ENCODE peak calls at places on chromosome 14, in four cellular contexts. K is A549, Q is body of pancreas, A is stomach. J is an unnamed sample.

GRCh38 chr14:63468273-63468672 is 74.9 kb downstream of the PPP2R5E start:
- DNase-seq in K (no peak), Q (no peak), A (no peak), J (no peak)

GRCh38 chr14:50560929-50561280 is 960 bp downstream of the ATL1 start:
- DNase-seq in K (peak; percentile 26), Q (peak; percentile 79), A (peak; percentile 74), J (peak; percentile 78)

GRCh38 chr14:73468808-73469386 is 10.6 kb upstream of the NUMB start:
- DNase-seq in K (no peak), Q (no peak), A (no peak), J (no peak)

GRCh38 chr14:21894003-21894897 is 220.6 kb upstream of the OR4E1 start:
- DNase-seq in K (no peak), Q (no peak), A (peak; percentile 38), J (no peak)

GRCh38 chr14:103185051-103186027 is 62.1 kb downstream of the TNFAIP2 start:
- DNase-seq in K (peak; percentile 31), Q (no peak), A (no peak), J (no peak)

GRCh38 chr14:56805201-56805991 is 4.9 kb downstream of the OTX2 start:
- DNase-seq in K (no peak), Q (no peak), A (no peak), J (no peak)

GRCh38 chr14:84128025-84128424 is 1401.9 kb upstream of the FLRT2 start:
- DNase-seq in K (no peak), Q (no peak), A (no peak), J (no peak)

GRCh38 chr14:102544745-102545460 is 35.3 kb upstream of the ANKRD9 start:
- DNase-seq in K (no peak), Q (no peak), A (peak; percentile 49), J (no peak)

GRCh38 chr14:69050235-69051184 is 71.4 kb upstream of the ACTN1 start:
- DNase-seq in K (no peak), Q (no peak), A (no peak), J (no peak)

GRCh38 chr14:31270196-31270772 is 62.7 kb upstream of the HECTD1 start:
- DNase-seq in K (no peak), Q (no peak), A (no peak), J (no peak)

GRCh38 chr14:37903561-37904191 is 304.0 kb upstream of the SSTR1 start:
- DNase-seq in K (peak; percentile 13), Q (no peak), A (no peak), J (no peak)

GRCh38 chr14:61489932-61490331 is 168.6 kb downstream of the PRKCH start:
- DNase-seq in K (no peak), Q (no peak), A (no peak), J (no peak)
- TF ChIP-seq POLR2A in K (no peak), Q (no peak), A (no peak), J (no peak)

GRCh38 chr14:105061428-105062047 is 3.7 kb downstream of the GPR132 start:
- DNase-seq in K (no peak), Q (no peak), A (peak; percentile 44), J (no peak)
- TF ChIP-seq POLR2A in K (no peak), Q (no peak), A (no peak), J (no peak)

DNA sequence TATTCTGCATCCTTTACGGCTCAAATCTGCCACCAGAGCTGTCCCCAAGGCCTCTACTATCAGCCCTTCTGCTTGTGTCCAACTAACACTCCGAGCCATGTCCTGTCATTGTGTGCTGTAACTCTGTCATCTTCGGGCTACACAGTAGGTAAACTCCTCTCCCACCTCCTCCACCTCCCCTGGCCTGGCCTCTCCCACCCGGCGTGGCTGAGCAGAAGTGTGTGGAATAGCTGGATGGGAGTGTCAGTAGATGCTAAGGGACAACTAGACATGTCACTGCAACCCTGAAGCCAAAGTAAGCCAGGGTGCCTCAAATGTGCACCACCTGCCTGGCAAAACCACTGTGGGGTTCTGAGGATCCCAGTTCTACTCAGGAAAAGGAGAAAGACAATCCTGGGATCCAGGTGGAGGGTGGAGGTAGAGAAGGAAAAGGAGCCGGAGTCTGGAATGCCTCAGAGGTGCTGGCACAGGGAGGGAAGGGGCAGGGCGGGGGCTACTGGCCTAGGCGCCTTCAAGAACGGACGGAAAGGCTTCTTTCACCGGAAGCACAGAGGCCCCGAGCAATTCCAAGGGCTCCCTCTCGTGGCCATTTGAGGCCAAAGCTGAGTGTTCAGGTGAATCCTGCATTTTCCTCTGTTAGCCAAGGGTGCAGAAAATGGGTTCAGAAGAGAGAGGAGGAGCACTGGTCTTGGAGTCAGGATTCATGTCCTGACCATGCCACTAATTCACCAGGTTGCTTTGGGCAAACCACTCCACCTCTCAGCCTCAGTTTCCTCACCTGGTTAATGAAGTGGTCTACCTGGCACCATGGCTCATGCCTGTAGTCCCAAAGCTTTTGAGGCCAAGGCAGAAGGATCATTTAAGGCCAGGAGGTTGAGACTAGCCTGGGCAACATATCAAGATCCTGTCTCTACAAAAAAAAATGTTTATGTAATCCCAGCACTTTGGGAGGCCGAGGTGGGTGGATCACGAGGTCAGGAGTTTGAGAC is 20.5 kb upstream of the FAM181A start:
- DNase-seq in K (peak; percentile 56), Q (peak; percentile 60), A (peak; percentile 82), J (no peak)
- TF ChIP-seq POLR2A in K (no peak), Q (no peak), A (no peak), J (no peak)

DNA sequence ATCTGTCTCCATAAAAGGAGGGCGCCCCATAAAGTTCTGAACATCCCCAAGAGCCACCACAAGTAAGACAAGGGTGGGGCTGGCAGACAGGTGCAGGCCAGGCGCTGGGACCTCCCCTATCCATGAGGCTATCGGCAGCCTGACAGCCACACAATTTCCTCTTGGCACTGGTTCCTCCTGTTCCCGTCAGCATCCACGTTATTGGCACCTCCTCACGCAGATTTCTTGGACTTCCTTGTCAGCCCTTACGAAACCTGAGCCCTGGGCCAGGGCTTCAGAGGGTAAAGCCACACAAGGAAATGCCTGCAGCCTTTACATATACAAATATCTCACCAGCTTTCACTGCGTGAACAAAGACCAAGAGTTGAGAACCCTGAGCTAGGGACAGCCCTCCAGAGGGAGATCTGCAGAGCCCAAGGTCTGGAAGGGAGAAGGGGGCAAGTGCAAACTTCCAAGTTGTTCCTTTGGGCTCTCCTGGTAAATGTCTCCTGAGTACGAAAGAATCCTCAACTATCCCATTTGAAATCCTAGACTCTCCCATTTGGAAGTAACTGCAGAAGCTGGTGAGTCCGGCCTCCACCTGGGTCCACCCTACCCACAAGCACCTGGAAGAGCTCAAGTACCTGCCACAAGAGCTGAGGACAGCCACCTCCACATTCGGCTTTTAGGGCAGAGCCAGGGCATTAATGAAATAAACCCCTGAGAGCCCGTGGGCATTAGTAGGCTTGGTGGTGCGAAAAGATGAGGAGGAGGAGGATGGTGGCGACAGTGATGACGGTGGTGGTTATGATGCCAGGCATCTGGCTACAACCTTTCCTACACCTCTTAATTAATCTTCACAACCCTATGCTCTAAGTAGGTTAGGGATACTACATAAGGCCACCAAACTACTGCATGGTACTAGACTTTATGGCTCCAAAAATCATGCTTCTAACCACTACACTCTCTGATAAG is 5.5 kb upstream of the TC2N start:
- DNase-seq in K (peak; percentile 37), Q (peak; percentile 95), A (peak; percentile 94), J (peak; percentile 97)
- TF ChIP-seq POLR2A in K (no peak), Q (peak; percentile 86), A (no peak), J (no peak)

GRCh38 chr14:52313493-52313881 is 625 bp upstream of the PTGER2 start:
- DNase-seq in K (no peak), Q (no peak), A (no peak), J (no peak)

GRCh38 chr14:52315355-52315718 is 1.2 kb downstream of the PTGER2 start:
- DNase-seq in K (no peak), Q (no peak), A (peak; percentile 34), J (no peak)

GRCh38 chr14:52312872-52313492 is 1.1 kb upstream of the PTGER2 start:
- DNase-seq in K (no peak), Q (no peak), A (no peak), J (no peak)

GRCh38 chr14:52314521-52315354 is 626 bp downstream of the PTGER2 start:
- DNase-seq in K (peak; percentile 27), Q (peak; percentile 20), A (peak; percentile 34), J (peak; percentile 87)

GRCh38 chr14:52313903-52314481 is at the start of gene PTGER2:
- DNase-seq in K (peak; percentile 40), Q (peak; percentile 57), A (peak; percentile 93), J (peak; percentile 97)
- TF ChIP-seq POLR2A in K (no peak), Q (peak; percentile 8), A (no peak), J (no peak)

DNA sequence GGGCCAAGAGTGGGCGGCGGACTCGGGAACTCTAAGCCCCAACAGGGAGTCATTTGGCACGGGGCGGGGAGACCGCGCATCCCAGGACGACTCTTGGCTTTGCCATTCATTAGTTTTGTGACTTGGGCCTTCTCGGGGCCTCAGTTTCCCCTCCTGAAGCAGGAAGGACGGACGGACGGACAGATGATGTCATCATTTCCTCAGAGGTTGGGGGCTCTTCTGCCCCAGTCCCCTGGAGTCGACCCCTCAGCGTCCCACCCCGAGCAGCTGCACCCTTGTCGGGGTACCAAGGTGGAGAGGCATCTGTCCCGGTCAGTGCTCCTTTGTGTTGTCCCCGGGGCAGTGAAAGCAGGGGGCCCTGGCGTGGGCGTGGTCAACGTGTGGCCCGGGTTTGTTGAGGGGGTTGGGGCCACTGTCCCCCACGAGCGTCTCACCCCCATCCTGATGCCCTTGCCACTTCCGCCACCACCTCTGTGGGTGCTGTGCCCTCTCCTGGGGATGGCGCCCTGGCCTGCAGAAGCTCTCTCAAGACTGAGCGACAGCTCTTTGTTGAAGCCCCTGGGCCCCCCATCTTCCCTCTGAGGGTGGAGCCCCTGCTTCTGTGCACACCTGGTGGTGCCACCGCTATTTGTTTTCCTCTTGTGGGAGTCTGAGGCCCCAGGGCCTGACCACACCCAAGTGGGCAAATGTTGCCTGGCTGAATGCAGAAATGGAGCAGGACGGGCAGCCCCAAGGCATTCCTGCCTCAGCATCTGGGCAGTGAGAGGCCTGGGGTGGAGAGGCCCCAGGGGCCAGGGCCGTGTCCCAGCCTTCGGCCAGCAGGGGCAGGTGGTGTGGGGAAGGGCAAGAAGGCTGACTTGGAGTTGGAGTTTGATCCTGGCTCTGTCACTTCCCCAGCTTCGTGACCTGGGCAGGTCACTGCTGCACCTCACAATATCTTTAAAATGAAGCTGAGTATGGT is 896 bp downstream of the HHIPL1 start:
- DNase-seq in K (no peak), Q (no peak), A (no peak), J (no peak)
- TF ChIP-seq POLR2A in K (no peak), Q (no peak), A (no peak), J (no peak)

DNA sequence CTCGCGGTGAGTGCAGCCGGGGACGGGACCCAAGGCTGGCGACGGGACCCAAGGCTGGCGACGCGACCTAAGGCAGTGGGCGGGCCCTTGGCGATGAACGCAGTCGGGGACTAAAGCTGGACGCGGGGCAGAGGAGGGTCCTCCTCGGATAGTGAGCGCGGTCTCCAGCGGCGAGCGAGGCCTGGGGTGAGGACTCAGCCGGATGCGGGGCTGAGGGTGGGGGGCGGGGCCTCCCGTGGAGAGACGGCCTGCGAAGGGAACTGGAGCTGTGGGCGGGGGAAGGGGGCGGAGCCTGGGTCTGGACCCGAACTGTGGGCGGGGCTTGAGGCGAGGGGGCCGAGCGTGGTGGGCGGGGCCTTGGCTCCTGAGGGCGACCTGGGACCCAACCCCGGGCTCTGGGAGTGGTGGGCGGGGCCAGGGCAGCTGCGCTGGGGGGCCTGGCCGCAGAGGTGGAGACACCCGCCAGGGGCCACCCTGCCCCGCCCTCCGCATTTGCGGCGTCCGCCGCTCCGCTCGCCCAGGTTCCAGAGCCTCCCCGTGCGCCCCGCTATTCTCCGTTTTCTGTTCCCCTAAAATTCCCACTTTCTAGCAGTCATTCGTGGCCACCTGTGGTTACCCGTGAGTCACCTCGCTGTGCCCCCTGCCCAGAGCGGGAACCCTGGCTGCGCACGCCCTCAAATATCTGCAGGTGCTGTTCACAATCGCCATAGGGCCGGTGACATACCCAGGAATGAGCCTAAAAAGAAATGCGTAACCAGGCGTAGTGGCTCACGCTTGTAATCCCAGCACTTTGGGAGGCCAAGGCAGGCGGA is 508 bp upstream of the BRF1 start:
- DNase-seq in K (peak; percentile 88), Q (peak; percentile 99), A (peak; percentile 100), J (peak; percentile 96)
- TF ChIP-seq POLR2A in K (no peak), Q (peak; percentile 75), A (no peak), J (no peak)

GRCh38 chr14:74649167-74649566 is 37.1 kb upstream of the LTBP2 start:
- DNase-seq in K (no peak), Q (no peak), A (no peak), J (no peak)
- TF ChIP-seq POLR2A in K (no peak), Q (no peak), A (no peak), J (no peak)